ENCODE peak calls at places on chromosome 12, in eight cellular contexts. One of them, this sample, is unnamed.

GRCh38 chr12:30015661-30016060 is 231.9 kb upstream of the TMTC1 start:
- DNase-seq in thoracic aorta: no peak
- DNase-seq in activated B cell treated with CpG ODN at 0.5 μM for 24 hours: no peak
- DNase-seq in ELR: no peak
- DNase-seq in left ventricle myocardium inferior: no peak
- DNase-seq in nephron progenitor cell: peak
- DNase-seq in NCI-H1092 treated with DMSO at 0.1 percent for 48 hours: no peak
- DNase-seq in NCI-H187 treated with DMSO at 0.1 percent for 48 hours: no peak
- DNase-seq in this sample: no peak

GRCh38 chr12:12010277-12011031 is 60.3 kb upstream of the BCL2L14 start:
- DNase-seq in thoracic aorta: no peak
- DNase-seq in activated B cell treated with CpG ODN at 0.5 μM for 24 hours: peak
- DNase-seq in ELR: peak
- DNase-seq in left ventricle myocardium inferior: peak
- DNase-seq in nephron progenitor cell: no peak
- DNase-seq in NCI-H1092 treated with DMSO at 0.1 percent for 48 hours: no peak
- DNase-seq in NCI-H187 treated with DMSO at 0.1 percent for 48 hours: no peak
- DNase-seq in this sample: peak

GRCh38 chr12:96015672-96016071 is 19.5 kb upstream of the HAL start:
- DNase-seq in thoracic aorta: no peak
- DNase-seq in activated B cell treated with CpG ODN at 0.5 μM for 24 hours: no peak
- DNase-seq in ELR: peak
- DNase-seq in left ventricle myocardium inferior: peak
- DNase-seq in nephron progenitor cell: peak
- DNase-seq in NCI-H1092 treated with DMSO at 0.1 percent for 48 hours: peak
- DNase-seq in NCI-H187 treated with DMSO at 0.1 percent for 48 hours: no peak
- DNase-seq in this sample: no peak

GRCh38 chr12:89087149-89087834 is 265.0 kb downstream of the DUSP6 start:
- DNase-seq in thoracic aorta: no peak
- DNase-seq in activated B cell treated with CpG ODN at 0.5 μM for 24 hours: no peak
- DNase-seq in ELR: no peak
- DNase-seq in left ventricle myocardium inferior: no peak
- DNase-seq in nephron progenitor cell: peak
- DNase-seq in NCI-H1092 treated with DMSO at 0.1 percent for 48 hours: no peak
- DNase-seq in NCI-H187 treated with DMSO at 0.1 percent for 48 hours: no peak
- DNase-seq in this sample: no peak

GRCh38 chr12:76449993-76450392 is 101.8 kb upstream of the BBS10 start:
- DNase-seq in thoracic aorta: no peak
- DNase-seq in activated B cell treated with CpG ODN at 0.5 μM for 24 hours: no peak
- DNase-seq in ELR: no peak
- DNase-seq in left ventricle myocardium inferior: no peak
- DNase-seq in nephron progenitor cell: no peak
- DNase-seq in NCI-H1092 treated with DMSO at 0.1 percent for 48 hours: no peak
- DNase-seq in NCI-H187 treated with DMSO at 0.1 percent for 48 hours: no peak
- DNase-seq in this sample: no peak

GRCh38 chr12:108854055-108854452 is 3.3 kb downstream of the SSH1 start:
- DNase-seq in thoracic aorta: no peak
- DNase-seq in activated B cell treated with CpG ODN at 0.5 μM for 24 hours: no peak
- DNase-seq in ELR: peak
- DNase-seq in left ventricle myocardium inferior: no peak
- DNase-seq in nephron progenitor cell: no peak
- DNase-seq in NCI-H1092 treated with DMSO at 0.1 percent for 48 hours: no peak
- DNase-seq in NCI-H187 treated with DMSO at 0.1 percent for 48 hours: no peak
- DNase-seq in this sample: no peak

GRCh38 chr12:6132496-6132895 is 8.0 kb upstream of the VWF start:
- DNase-seq in thoracic aorta: no peak
- DNase-seq in activated B cell treated with CpG ODN at 0.5 μM for 24 hours: no peak
- DNase-seq in ELR: no peak
- DNase-seq in left ventricle myocardium inferior: no peak
- DNase-seq in nephron progenitor cell: no peak
- DNase-seq in NCI-H1092 treated with DMSO at 0.1 percent for 48 hours: no peak
- DNase-seq in NCI-H187 treated with DMSO at 0.1 percent for 48 hours: no peak
- DNase-seq in this sample: no peak

GRCh38 chr12:20342111-20342510 is 26.2 kb upstream of the PDE3A start:
- DNase-seq in thoracic aorta: no peak
- DNase-seq in activated B cell treated with CpG ODN at 0.5 μM for 24 hours: no peak
- DNase-seq in ELR: peak
- DNase-seq in left ventricle myocardium inferior: no peak
- DNase-seq in nephron progenitor cell: no peak
- DNase-seq in NCI-H1092 treated with DMSO at 0.1 percent for 48 hours: no peak
- DNase-seq in NCI-H187 treated with DMSO at 0.1 percent for 48 hours: no peak
- DNase-seq in this sample: no peak

GRCh38 chr12:105641742-105642141 is 311.3 kb downstream of the C12orf75 start:
- DNase-seq in thoracic aorta: no peak
- DNase-seq in activated B cell treated with CpG ODN at 0.5 μM for 24 hours: no peak
- DNase-seq in ELR: no peak
- DNase-seq in left ventricle myocardium inferior: no peak
- DNase-seq in nephron progenitor cell: no peak
- DNase-seq in NCI-H1092 treated with DMSO at 0.1 percent for 48 hours: no peak
- DNase-seq in NCI-H187 treated with DMSO at 0.1 percent for 48 hours: no peak
- DNase-seq in this sample: no peak

GRCh38 chr12:17358850-17359249 is 731.1 kb downstream of the RERGL start:
- DNase-seq in thoracic aorta: no peak
- DNase-seq in activated B cell treated with CpG ODN at 0.5 μM for 24 hours: no peak
- DNase-seq in ELR: no peak
- DNase-seq in left ventricle myocardium inferior: no peak
- DNase-seq in nephron progenitor cell: no peak
- DNase-seq in NCI-H1092 treated with DMSO at 0.1 percent for 48 hours: no peak
- DNase-seq in NCI-H187 treated with DMSO at 0.1 percent for 48 hours: no peak
- DNase-seq in this sample: no peak

GRCh38 chr12:44227601-44228000 is 391.7 kb downstream of the TMEM117 start:
- DNase-seq in thoracic aorta: no peak
- DNase-seq in activated B cell treated with CpG ODN at 0.5 μM for 24 hours: no peak
- DNase-seq in ELR: no peak
- DNase-seq in left ventricle myocardium inferior: no peak
- DNase-seq in nephron progenitor cell: no peak
- DNase-seq in NCI-H1092 treated with DMSO at 0.1 percent for 48 hours: no peak
- DNase-seq in NCI-H187 treated with DMSO at 0.1 percent for 48 hours: no peak
- DNase-seq in this sample: no peak

GRCh38 chr12:122028601-122029560 is 7.2 kb downstream of the BCL7A start:
- DNase-seq in thoracic aorta: no peak
- DNase-seq in activated B cell treated with CpG ODN at 0.5 μM for 24 hours: no peak
- DNase-seq in ELR: no peak
- DNase-seq in left ventricle myocardium inferior: no peak
- DNase-seq in nephron progenitor cell: no peak
- DNase-seq in NCI-H1092 treated with DMSO at 0.1 percent for 48 hours: peak
- DNase-seq in NCI-H187 treated with DMSO at 0.1 percent for 48 hours: no peak
- DNase-seq in this sample: no peak

GRCh38 chr12:107196681-107197080 is 103.3 kb upstream of the CRY1 start:
- DNase-seq in thoracic aorta: no peak
- DNase-seq in activated B cell treated with CpG ODN at 0.5 μM for 24 hours: no peak
- DNase-seq in ELR: peak
- DNase-seq in left ventricle myocardium inferior: no peak
- DNase-seq in nephron progenitor cell: no peak
- DNase-seq in NCI-H1092 treated with DMSO at 0.1 percent for 48 hours: no peak
- DNase-seq in NCI-H187 treated with DMSO at 0.1 percent for 48 hours: no peak
- DNase-seq in this sample: no peak

GRCh38 chr12:56987551-56988053 is 18.7 kb downstream of the ZBTB39 start:
- DNase-seq in thoracic aorta: no peak
- DNase-seq in activated B cell treated with CpG ODN at 0.5 μM for 24 hours: peak
- DNase-seq in ELR: peak
- DNase-seq in left ventricle myocardium inferior: peak
- DNase-seq in nephron progenitor cell: peak
- DNase-seq in NCI-H1092 treated with DMSO at 0.1 percent for 48 hours: peak
- DNase-seq in NCI-H187 treated with DMSO at 0.1 percent for 48 hours: peak
- DNase-seq in this sample: no peak

GRCh38 chr12:30882706-30883105 is 43.8 kb upstream of the TSPAN11 start:
- DNase-seq in thoracic aorta: no peak
- DNase-seq in activated B cell treated with CpG ODN at 0.5 μM for 24 hours: no peak
- DNase-seq in ELR: no peak
- DNase-seq in left ventricle myocardium inferior: no peak
- DNase-seq in nephron progenitor cell: no peak
- DNase-seq in NCI-H1092 treated with DMSO at 0.1 percent for 48 hours: peak
- DNase-seq in NCI-H187 treated with DMSO at 0.1 percent for 48 hours: no peak
- DNase-seq in this sample: no peak

GRCh38 chr12:116545936-116546335 is 13.2 kb upstream of the MAP1LC3B2 start:
- DNase-seq in thoracic aorta: no peak
- DNase-seq in activated B cell treated with CpG ODN at 0.5 μM for 24 hours: no peak
- DNase-seq in ELR: no peak
- DNase-seq in left ventricle myocardium inferior: no peak
- DNase-seq in nephron progenitor cell: no peak
- DNase-seq in NCI-H1092 treated with DMSO at 0.1 percent for 48 hours: no peak
- DNase-seq in NCI-H187 treated with DMSO at 0.1 percent for 48 hours: no peak
- DNase-seq in this sample: no peak

GRCh38 chr12:91053951-91054715 is 3.7 kb downstream of the KERA start:
- DNase-seq in thoracic aorta: no peak
- DNase-seq in activated B cell treated with CpG ODN at 0.5 μM for 24 hours: no peak
- DNase-seq in ELR: peak
- DNase-seq in left ventricle myocardium inferior: no peak
- DNase-seq in nephron progenitor cell: no peak
- DNase-seq in NCI-H1092 treated with DMSO at 0.1 percent for 48 hours: no peak
- DNase-seq in NCI-H187 treated with DMSO at 0.1 percent for 48 hours: no peak
- DNase-seq in this sample: no peak